ENCODE peak calls at places on chromosomes 5 and 9, in four cellular contexts. J, N, S and T are unnamed samples.

GRCh38 chr9:132943677-132944293 is 631 bp downstream of the TSC1 start:
- DNase-seq in J (no peak), N (peak), S (no peak), T (peak)

GRCh38 chr9:134565316-134565915 is 76.2 kb upstream of the COL5A1 start:
- DNase-seq in J (no peak), N (no peak), S (no peak), T (no peak)

GRCh38 chr9:97220894-97221477 is 86.5 kb upstream of the CCDC180 start:
- DNase-seq in J (peak), N (peak), S (no peak), T (peak)

GRCh38 chr9:95109456-95109855 is 208.1 kb downstream of the FANCC start:
- DNase-seq in J (no peak), N (no peak), S (no peak), T (no peak)

GRCh38 chr5:84693256-84693655 is 308.6 kb upstream of the EDIL3 start:
- DNase-seq in J (no peak), N (no peak), S (no peak), T (no peak)

GRCh38 chr5:138467711-138468132 is 2.4 kb downstream of the EGR1 start:
- DNase-seq in J (no peak), N (peak), S (no peak), T (peak)

GRCh38 chr5:149937610-149938009 is 7.0 kb downstream of the PDE6A start:
- DNase-seq in J (no peak), N (no peak), S (no peak), T (no peak)

GRCh38 chr5:174828786-174829510 is 104.6 kb downstream of the MSX2 start:
- DNase-seq in J (no peak), N (no peak), S (no peak), T (no peak)

GRCh38 chr9:114098660-114099522 is at the start of gene KIF12:
- DNase-seq in J (peak), N (no peak), S (no peak), T (peak)

GRCh38 chr9:80090317-80090716 is 518.6 kb downstream of the TLE4 start:
- DNase-seq in J (no peak), N (no peak), S (no peak), T (no peak)

GRCh38 chr5:151298063-151298462 is 5.5 kb downstream of the SLC36A3 start:
- DNase-seq in J (no peak), N (peak), S (peak), T (peak)

GRCh38 chr5:107517185-107517868 is 153.4 kb downstream of the EFNA5 start:
- DNase-seq in J (no peak), N (no peak), S (no peak), T (no peak)

GRCh38 chr5:499233-500209 is 24.7 kb downstream of the SLC9A3 start:
- DNase-seq in J (no peak), N (no peak), S (no peak), T (no peak)

GRCh38 chr5:135116146-135116545 is 82.1 kb upstream of the PITX1 start:
- DNase-seq in J (no peak), N (no peak), S (no peak), T (no peak)

GRCh38 chr5:134547579-134547978 is 22.1 kb downstream of the JADE2 start:
- DNase-seq in J (no peak), N (peak), S (peak), T (no peak)

GRCh38 chr5:78726556-78726955 is 78.0 kb upstream of the LHFPL2 start:
- DNase-seq in J (no peak), N (no peak), S (peak), T (no peak)

GRCh38 chr5:179129607-179130071 is 69.5 kb downstream of the ZNF354C start:
- DNase-seq in J (no peak), N (no peak), S (no peak), T (no peak)

GRCh38 chr9:129110740-129111142 is at the start of gene CRAT:
- DNase-seq in J (peak), N (peak), S (peak), T (peak)

GRCh38 chr9:36148652-36149051 is 12.1 kb downstream of the GLIPR2 start:
- DNase-seq in J (no peak), N (peak), S (peak), T (no peak)

GRCh38 chr5:17336054-17336453 is 118.6 kb downstream of the BASP1 start:
- DNase-seq in J (no peak), N (no peak), S (no peak), T (peak)

GRCh38 chr9:5389109-5389732 is 48.5 kb downstream of the PLGRKT start:
- DNase-seq in J (no peak), N (peak), S (peak), T (no peak)

GRCh38 chr9:23447166-23447565 is 378.9 kb downstream of the ELAVL2 start:
- DNase-seq in J (no peak), N (no peak), S (no peak), T (peak)

GRCh38 chr5:136036991-136037705 is 8.4 kb downstream of the TGFBI start:
- DNase-seq in J (no peak), N (peak), S (peak), T (no peak)

GRCh38 chr5:318341-318897 is 3.1 kb upstream of the AHRR start:
- DNase-seq in J (no peak), N (peak), S (peak), T (peak)

GRCh38 chr5:157603333-157604190 is 28.0 kb upstream of the ADAM19 start:
- DNase-seq in J (no peak), N (peak), S (peak), T (no peak)

GRCh38 chr9:93668261-93668871 is 92.0 kb downstream of the PHF2 start:
- DNase-seq in J (no peak), N (no peak), S (no peak), T (no peak)

GRCh38 chr9:75087279-75087823 is 604 bp downstream of the NMRK1 start:
- DNase-seq in J (no peak), N (peak), S (peak), T (peak)

GRCh38 chr9:72703574-72703973 is 182.2 kb downstream of the TMC1 start:
- DNase-seq in J (no peak), N (no peak), S (peak), T (no peak)

GRCh38 chr9:72210522-72210921 is 61.3 kb downstream of the GDA start:
- DNase-seq in J (no peak), N (no peak), S (no peak), T (no peak)

GRCh38 chr9:124018731-124019697 is 7.4 kb downstream of the LHX2 start:
- DNase-seq in J (no peak), N (no peak), S (no peak), T (no peak)

GRCh38 chr9:115200711-115201505 is 83.0 kb upstream of the TNC start:
- DNase-seq in J (no peak), N (no peak), S (peak), T (no peak)

GRCh38 chr5:98643544-98643943 is 129.9 kb upstream of the RGMB start:
- DNase-seq in J (no peak), N (no peak), S (no peak), T (no peak)

GRCh38 chr5:19902316-19902934 is 85.6 kb downstream of the CDH18 start:
- DNase-seq in J (no peak), N (no peak), S (no peak), T (peak)

GRCh38 chr9:98867434-98868168 is 60.1 kb downstream of the GALNT12 start:
- DNase-seq in J (no peak), N (peak), S (peak), T (peak)

GRCh38 chr9:119801311-119801710 is 432.1 kb upstream of the BRINP1 start:
- DNase-seq in J (no peak), N (no peak), S (no peak), T (no peak)

GRCh38 chr5:52468980-52469379 is 318.7 kb upstream of the ITGA1 start:
- DNase-seq in J (no peak), N (no peak), S (no peak), T (no peak)

GRCh38 chr5:92962752-92963151 is 618.3 kb downstream of the NR2F1-AS1 start:
- DNase-seq in J (no peak), N (peak), S (no peak), T (no peak)

GRCh38 chr5:159951834-159952233 is 35.6 kb downstream of the ADRA1B start:
- DNase-seq in J (no peak), N (no peak), S (peak), T (no peak)

GRCh38 chr5:148957591-148958202 is 105.2 kb downstream of the SH3TC2 start:
- DNase-seq in J (peak), N (peak), S (peak), T (peak)

DNA sequence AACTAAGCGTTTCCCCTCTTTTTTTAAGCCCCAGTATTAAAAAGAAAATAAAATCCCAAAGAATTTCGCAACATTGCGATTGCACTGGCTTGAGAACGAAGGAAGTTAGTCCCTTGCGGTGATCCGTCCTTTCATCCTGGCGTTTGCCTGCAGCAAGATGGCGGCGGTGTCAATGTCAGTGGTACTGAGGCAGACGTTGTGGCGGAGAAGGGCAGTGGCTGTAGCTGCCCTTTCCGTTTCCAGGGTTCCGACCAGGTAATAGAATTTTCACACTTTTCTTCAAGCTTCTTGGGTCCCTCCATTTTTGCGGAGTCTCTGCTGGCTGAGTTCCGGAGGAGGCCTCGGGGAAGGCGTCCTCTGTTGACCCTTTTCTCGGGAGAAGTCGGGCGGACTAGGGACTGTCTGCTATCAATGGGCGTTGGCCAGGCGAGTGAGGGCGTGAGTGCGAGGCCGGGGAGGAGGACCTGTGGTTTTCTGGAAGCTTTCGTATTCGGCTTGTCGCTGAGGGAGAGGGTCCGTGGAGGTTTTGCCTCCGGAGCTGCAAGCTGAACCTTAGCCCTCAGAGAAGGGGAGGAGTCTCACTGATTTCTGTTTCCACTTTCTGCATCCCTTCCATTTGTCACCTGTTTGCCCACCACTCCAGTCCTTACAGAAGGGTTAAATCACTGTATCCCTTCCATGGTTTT is at the start of gene NDUFS4:
- DNase-seq in J (peak), N (peak), S (peak), T (peak)
- H4K8ac ChIP-seq in J (no peak), N (peak), S (peak), T (no peak)

GRCh38 chr9:83236029-83236696 is 173.2 kb upstream of the RASEF start:
- DNase-seq in J (no peak), N (no peak), S (no peak), T (no peak)
- H3K4me3 ChIP-seq in J (no peak), N (no peak), S (no peak), T (no peak)

GRCh38 chr5:153209016-153209415 is 281.5 kb upstream of the GRIA1 start:
- DNase-seq in J (no peak), N (no peak), S (no peak), T (no peak)
- H3K18ac ChIP-seq in J (no peak), N (no peak), S (no peak), T (no peak)

DNA sequence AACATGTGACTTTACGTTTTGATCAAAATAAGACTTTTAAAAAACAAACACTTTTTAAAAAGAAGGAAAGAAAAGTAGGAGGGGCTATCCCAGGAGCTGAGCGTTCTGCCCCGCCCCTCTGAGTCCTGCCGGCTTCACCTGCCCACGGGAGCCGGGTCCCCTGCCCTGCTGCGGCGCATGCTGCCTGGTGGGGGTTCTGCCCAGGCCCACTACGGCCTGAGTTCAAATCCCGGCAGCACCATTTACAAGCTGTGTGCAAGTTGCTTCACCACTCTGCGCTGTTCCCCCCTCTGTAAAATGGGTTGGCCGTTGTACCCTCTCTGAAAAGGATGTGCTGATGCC is 31.1 kb downstream of the GSN start:
- DNase-seq in J (no peak), N (no peak), S (no peak), T (peak)
- H4K8ac ChIP-seq in J (no peak), N (peak), S (peak), T (no peak)

DNA sequence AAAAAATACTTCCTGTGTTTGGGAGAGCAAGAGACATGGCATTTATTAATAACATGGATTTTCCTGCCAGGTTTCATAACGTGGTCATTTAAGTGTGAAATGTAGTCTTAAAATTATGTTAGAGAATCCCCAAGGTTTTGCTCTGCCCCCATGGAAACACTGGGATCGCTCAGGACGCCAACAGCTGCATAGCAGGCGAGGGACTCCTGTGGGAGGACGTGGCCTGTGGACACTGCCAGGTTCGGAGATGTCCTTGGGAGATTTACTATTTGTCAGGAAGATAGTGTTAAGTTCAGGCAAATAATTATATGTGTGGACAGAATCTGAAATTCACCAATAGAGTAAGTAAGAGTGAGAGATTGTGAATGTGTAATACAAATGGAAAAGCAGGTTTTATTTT is 977 bp downstream of the BTNL9 start:
- DNase-seq in J (no peak), N (no peak), S (no peak), T (no peak)
- H3K4me3 ChIP-seq in J (no peak), N (no peak), S (no peak), T (no peak)

GRCh38 chr9:131252120-131252519 is 24.2 kb downstream of the FAM78A start:
- DNase-seq in J (no peak), N (no peak), S (no peak), T (no peak)
- H3K18ac ChIP-seq in J (peak), N (no peak), S (no peak), T (no peak)